ENCODE peak calls at places on chromosomes 7 and 10, in four cellular contexts. One of them, this sample, is unnamed.
A peak's percentile ranks its signal among the peaks of the same experiment; 100 is the strongest.

GRCh38 chr7:6022671-6023070 is 8.5 kb upstream of the ANKRD61 start:
- DNase-seq in stimulated activated CD4-positive, alpha-beta T cell treated with anti-CD3 and anti-CD28 coated beads, Interleukin-4, amount 100 ng/mL, for 48 hours: no peak
- DNase-seq in GDM1: no peak
- DNase-seq in lung microvascular endothelial cell: no peak
- DNase-seq in this sample: no peak

GRCh38 chr10:72332423-72333110 is 22.2 kb downstream of the DNAJB12 start:
- DNase-seq in lung microvascular endothelial cell: no peak
- DNase-seq in GDM1: no peak
- DNase-seq in stimulated activated CD4-positive, alpha-beta T cell treated with anti-CD3 and anti-CD28 coated beads, Interleukin-4, amount 100 ng/mL, for 48 hours: no peak
- DNase-seq in this sample: no peak

GRCh38 chr7:13017325-13017853 is 330.0 kb downstream of the ARL4A start:
- DNase-seq in stimulated activated CD4-positive, alpha-beta T cell treated with anti-CD3 and anti-CD28 coated beads, Interleukin-4, amount 100 ng/mL, for 48 hours: no peak
- DNase-seq in GDM1: no peak
- DNase-seq in lung microvascular endothelial cell: no peak
- DNase-seq in this sample: no peak

GRCh38 chr7:134368851-134369533 is 52.3 kb upstream of the SLC35B4 start:
- DNase-seq in GDM1: no peak
- DNase-seq in lung microvascular endothelial cell: peak; percentile 85
- DNase-seq in stimulated activated CD4-positive, alpha-beta T cell treated with anti-CD3 and anti-CD28 coated beads, Interleukin-4, amount 100 ng/mL, for 48 hours: no peak
- DNase-seq in this sample: no peak

GRCh38 chr10:32189400-32190084 is 133.3 kb upstream of the KIF5B start:
- DNase-seq in stimulated activated CD4-positive, alpha-beta T cell treated with anti-CD3 and anti-CD28 coated beads, Interleukin-4, amount 100 ng/mL, for 48 hours: no peak
- DNase-seq in GDM1: no peak
- DNase-seq in lung microvascular endothelial cell: peak; percentile 20
- DNase-seq in this sample: no peak

GRCh38 chr7:39948375-39948774 is 1.7 kb upstream of the CDK13 start:
- DNase-seq in stimulated activated CD4-positive, alpha-beta T cell treated with anti-CD3 and anti-CD28 coated beads, Interleukin-4, amount 100 ng/mL, for 48 hours: no peak
- DNase-seq in GDM1: no peak
- DNase-seq in lung microvascular endothelial cell: no peak
- DNase-seq in this sample: no peak

GRCh38 chr7:158295966-158296797 is 291.4 kb downstream of the PTPRN2 start:
- DNase-seq in lung microvascular endothelial cell: no peak
- DNase-seq in stimulated activated CD4-positive, alpha-beta T cell treated with anti-CD3 and anti-CD28 coated beads, Interleukin-4, amount 100 ng/mL, for 48 hours: no peak
- DNase-seq in GDM1: no peak
- DNase-seq in this sample: no peak

GRCh38 chr10:17381502-17382142 is 72.8 kb downstream of the ST8SIA6 start:
- DNase-seq in stimulated activated CD4-positive, alpha-beta T cell treated with anti-CD3 and anti-CD28 coated beads, Interleukin-4, amount 100 ng/mL, for 48 hours: no peak
- DNase-seq in lung microvascular endothelial cell: no peak
- DNase-seq in GDM1: no peak
- DNase-seq in this sample: no peak

GRCh38 chr10:104650072-104650471 is 9.0 kb downstream of the SORCS3 start:
- DNase-seq in lung microvascular endothelial cell: no peak
- DNase-seq in stimulated activated CD4-positive, alpha-beta T cell treated with anti-CD3 and anti-CD28 coated beads, Interleukin-4, amount 100 ng/mL, for 48 hours: no peak
- DNase-seq in GDM1: no peak
- DNase-seq in this sample: no peak

This sample was measured in RWPE2.